ENCODE peak calls at places on chromosome 18, in four cellular contexts. W, Q, I and U are unnamed samples.

GRCh38 chr18:54829856-54830255 is 1.6 kb downstream of the RAB27B start:
- DNase-seq in I (no peak), W (no peak), Q (no peak), U (no peak)

GRCh38 chr18:36446059-36446458 is 148.5 kb downstream of the FHOD3 start:
- DNase-seq in Q (no peak), I (no peak), W (no peak), U (no peak)

GRCh38 chr18:59885579-59886163 is 14.1 kb upstream of the PMAIP1 start:
- DNase-seq in W (no peak), I (no peak), Q (peak), U (no peak)

GRCh38 chr18:50190236-50190635 is 4.7 kb downstream of the MYO5B start:
- DNase-seq in W (no peak), I (no peak), Q (no peak), U (no peak)

GRCh38 chr18:61883547-61883946 is 9.3 kb downstream of the RNF152 start:
- DNase-seq in W (no peak), I (no peak), Q (no peak), U (no peak)

GRCh38 chr18:54720590-54720989 is 107.7 kb upstream of the RAB27B start:
- DNase-seq in I (no peak), Q (no peak), W (no peak), U (no peak)

GRCh38 chr18:1075310-1075709 is 170.6 kb downstream of the ADCYAP1 start:
- DNase-seq in W (no peak), I (no peak), Q (no peak), U (no peak)

GRCh38 chr18:44229693-44230108 is 451.0 kb upstream of the SETBP1 start:
- DNase-seq in W (no peak), Q (peak), I (no peak), U (no peak)

GRCh38 chr18:23356915-23357421 is 96.1 kb upstream of the RIOK3 start:
- DNase-seq in W (no peak), Q (no peak), I (no peak), U (no peak)

GRCh38 chr18:9951022-9951859 is 37.4 kb downstream of the VAPA start:
- DNase-seq in I (no peak), W (no peak), Q (peak), U (no peak)

GRCh38 chr18:78754311-78755043 is 225.1 kb upstream of the SALL3 start:
- DNase-seq in W (no peak), I (no peak), Q (no peak), U (no peak)

GRCh38 chr18:76487782-76488181 is 7.3 kb downstream of the ZNF516 start:
- DNase-seq in Q (no peak), I (no peak), W (no peak), U (no peak)

GRCh38 chr18:66534110-66534509 is 69.8 kb downstream of the CDH19 start:
- DNase-seq in Q (no peak), W (no peak), I (no peak), U (no peak)

GRCh38 chr18:63979409-63979908 is 9.6 kb downstream of the SERPINB8 start:
- DNase-seq in Q (no peak), I (no peak), W (peak), U (no peak)

GRCh38 chr18:9708882-9709877 is 1.1 kb downstream of the RAB31 start:
- DNase-seq in I (no peak), W (no peak), Q (no peak), U (no peak)

GRCh38 chr18:80172056-80172455 is 63.0 kb downstream of the ADNP2 start:
- DNase-seq in W (no peak), Q (no peak), I (no peak), U (no peak)

GRCh38 chr18:61975526-61976326 is 82.9 kb upstream of the RNF152 start:
- DNase-seq in W (no peak), Q (no peak), I (no peak), U (no peak)

GRCh38 chr18:2002178-2002577 is 569.1 kb downstream of the METTL4 start:
- DNase-seq in Q (no peak), W (no peak), I (no peak), U (no peak)

GRCh38 chr18:49802623-49803022 is 10.7 kb downstream of the ACAA2 start:
- DNase-seq in Q (no peak), I (no peak), W (no peak), U (no peak)

GRCh38 chr18:76256897-76257500 is 238.0 kb downstream of the ZNF516 start:
- DNase-seq in W (no peak), I (no peak), Q (peak), U (no peak)

GRCh38 chr18:29226201-29226600 is 1049.3 kb upstream of the CDH2 start:
- DNase-seq in Q (peak), I (no peak), W (no peak), U (no peak)

GRCh38 chr18:7663305-7664023 is 96.3 kb downstream of the PTPRM start:
- DNase-seq in Q (no peak), I (no peak), W (no peak), U (no peak)

GRCh38 chr18:35671952-35672603 is 90.5 kb downstream of the GALNT1 start:
- DNase-seq in W (no peak), Q (peak), I (no peak), U (no peak)

GRCh38 chr18:36017232-36017631 is 44.8 kb downstream of the RMP24 start:
- DNase-seq in Q (no peak), I (no peak), W (no peak), U (no peak)

GRCh38 chr18:69383191-69383590 is 17.5 kb upstream of the DOK6 start:
- DNase-seq in W (no peak), I (no peak), Q (no peak), U (no peak)

GRCh38 chr18:41814651-41815050 is 140.4 kb upstream of the PIK3C3 start:
- DNase-seq in Q (peak), I (no peak), W (no peak), U (no peak)

GRCh38 chr18:7941533-7941932 is 374.4 kb downstream of the PTPRM start:
- DNase-seq in I (no peak), Q (no peak), W (no peak), U (no peak)

GRCh38 chr18:36662000-36662399 is 166.8 kb downstream of the TPGS2 start:
- DNase-seq in W (no peak), I (no peak), Q (no peak), U (no peak)

GRCh38 chr18:71450258-71450657 is 1093.9 kb downstream of the CBLN2 start:
- DNase-seq in Q (no peak), I (no peak), W (no peak), U (no peak)

GRCh38 chr18:55314615-55315237 is 273.3 kb downstream of the TCF4 start:
- DNase-seq in Q (no peak), I (no peak), W (no peak), U (no peak)

GRCh38 chr18:63725682-63726480 is 23.1 kb downstream of the SERPINB11 start:
- DNase-seq in Q (no peak), W (no peak), I (no peak), U (no peak)

GRCh38 chr18:805008-805754 is 6.9 kb downstream of the YES1 start:
- DNase-seq in W (no peak), I (no peak), Q (no peak), U (no peak)

GRCh38 chr18:11178951-11179549 is 29.7 kb upstream of the PIEZO2 start:
- DNase-seq in W (no peak), Q (no peak), I (no peak), U (no peak)

GRCh38 chr18:45874501-45875184 is 49.2 kb downstream of the SIGLEC15 start:
- DNase-seq in W (no peak), Q (no peak), I (peak), U (no peak)

GRCh38 chr18:41954827-41955613 is at the start of gene PIK3C3:
- DNase-seq in Q (peak), I (peak), W (peak), U (peak)

GRCh38 chr18:9103488-9103887 is 989 bp downstream of the NDUFV2 start:
- DNase-seq in Q (no peak), W (no peak), I (no peak), U (no peak)

GRCh38 chr18:80108122-80108536 is 933 bp upstream of the ADNP2 start:
- DNase-seq in Q (no peak), W (no peak), I (no peak), U (no peak)